ENCODE peak calls at places on chromosomes 13 and 19, in ten cellular contexts. D, Z, M, B, A, T, Q, K, U and Y are unnamed samples.

GRCh38 chr19:16266586-16266942 is 58.1 kb upstream of the KLF2 start:
- DNase-seq in D (peak), Z (no peak), M (peak), B (peak), A (peak), T (no peak), Q (no peak), K (no peak), U (no peak), Y (no peak)

GRCh38 chr19:6273701-6274601 is 5.8 kb downstream of the MLLT1 start:
- DNase-seq in D (no peak), Z (peak), M (no peak), B (peak), A (no peak), T (peak), Q (peak), K (no peak), U (no peak), Y (peak)

GRCh38 chr19:10624585-10624984 is 768 bp upstream of the SLC44A2 start:
- DNase-seq in D (no peak), Z (no peak), M (peak), B (no peak), A (no peak), T (no peak), Q (no peak), K (no peak), U (no peak), Y (no peak)

GRCh38 chr19:52273301-52273700 is 3.9 kb downstream of the ZNF766 start:
- DNase-seq in D (no peak), Z (no peak), M (no peak), B (no peak), A (no peak), T (no peak), Q (no peak), K (no peak), U (no peak), Y (no peak)

GRCh38 chr19:54473071-54473941 is at the start of gene CDC42EP5:
- DNase-seq in D (no peak), Z (no peak), M (no peak), B (peak), A (no peak), T (no peak), Q (peak), K (peak), U (no peak), Y (no peak)

GRCh38 chr13:28820099-28821051 is at the start of gene MTUS2:
- DNase-seq in D (peak), Z (no peak), M (peak), B (peak), A (no peak), T (no peak), Q (peak), K (peak), U (peak), Y (no peak)

GRCh38 chr13:33236021-33236420 is 49.5 kb downstream of the STARD13 start:
- DNase-seq in D (no peak), Z (peak), M (no peak), B (no peak), A (no peak), T (no peak), Q (no peak), K (no peak), U (no peak), Y (no peak)

GRCh38 chr19:1304197-1304924 is 18.7 kb downstream of the EFNA2 start:
- DNase-seq in D (no peak), Z (no peak), M (no peak), B (peak), A (no peak), T (no peak), Q (no peak), K (no peak), U (no peak), Y (peak)

GRCh38 chr19:11168568-11168967 is 13.0 kb upstream of the SPC24 start:
- DNase-seq in D (no peak), Z (peak), M (no peak), B (no peak), A (no peak), T (no peak), Q (no peak), K (no peak), U (no peak), Y (no peak)

GRCh38 chr13:75308222-75308621 is 173.7 kb downstream of the TBC1D4 start:
- DNase-seq in D (no peak), Z (no peak), M (no peak), B (no peak), A (no peak), T (no peak), Q (no peak), K (no peak), U (no peak), Y (no peak)

GRCh38 chr13:29472317-29472961 is 123.0 kb downstream of the SLC7A1 start:
- DNase-seq in D (peak), Z (peak), M (peak), B (peak), A (peak), T (no peak), Q (peak), K (peak), U (no peak), Y (peak)

GRCh38 chr13:95862401-95862800 is 185.5 kb downstream of the DNAJC3 start:
- DNase-seq in D (no peak), Z (no peak), M (no peak), B (no peak), A (no peak), T (no peak), Q (no peak), K (no peak), U (no peak), Y (no peak)

GRCh38 chr13:79245937-79246574 is 160.0 kb downstream of the RBM26 start:
- DNase-seq in D (no peak), Z (no peak), M (no peak), B (no peak), A (no peak), T (no peak), Q (no peak), K (no peak), U (peak), Y (no peak)